ENCODE peak calls at places on chromosome 9, in four cellular contexts. M is WTC11, E is K562, Z is H1. R is an unnamed sample.

GRCh38 chr9:2228132-2228531 is 213.0 kb downstream of the SMARCA2 start:
- DNase-seq in E (peak), M (peak), Z (peak), R (no peak)

GRCh38 chr9:128405780-128406171 is 14.9 kb upstream of the CERCAM start:
- DNase-seq in M (no peak), E (no peak), Z (no peak), R (no peak)

GRCh38 chr9:130544364-130544763 is 35.0 kb upstream of the FUBP3 start:
- DNase-seq in Z (no peak), E (no peak), M (no peak), R (no peak)

GRCh38 chr9:8628771-8629170 is 829.2 kb upstream of the DMAC1 start:
- DNase-seq in Z (no peak), M (no peak), E (no peak), R (no peak)

GRCh38 chr9:93908591-93909241 is 46.4 kb downstream of the BARX1 start:
- DNase-seq in E (no peak), Z (no peak), M (no peak), R (no peak)

GRCh38 chr9:137454145-137454505 is 5.0 kb downstream of the NSMF start:
- DNase-seq in Z (peak), E (peak), M (peak), R (no peak)

GRCh38 chr9:105693435-105694275 is 686 bp upstream of the TMEM38B start:
- DNase-seq in E (no peak), M (no peak), Z (no peak), R (no peak)

GRCh38 chr9:70422371-70423043 is 8.1 kb upstream of the KLF9 start:
- DNase-seq in Z (no peak), M (no peak), E (no peak), R (no peak)

GRCh38 chr9:21395778-21396717 is 10.8 kb upstream of the IFNA2 start:
- DNase-seq in E (no peak), M (peak), Z (peak), R (peak)

GRCh38 chr9:136297016-136297691 is 6.7 kb downstream of the CCDC187 start:
- DNase-seq in E (no peak), M (no peak), Z (no peak), R (peak)
- TF ChIP-seq ATF3 in E (no peak), M (no peak), Z (no peak), R (no peak)

GRCh38 chr9:119372951-119373350 is 3.7 kb upstream of the BRINP1 start:
- DNase-seq in M (no peak), Z (no peak), E (no peak), R (no peak)

GRCh38 chr9:119370816-119371215 is 1.6 kb upstream of the BRINP1 start:
- DNase-seq in Z (peak), E (peak), M (peak), R (peak)

GRCh38 chr9:119375892-119376291 is 6.7 kb upstream of the BRINP1 start:
- DNase-seq in Z (no peak), E (peak), M (peak), R (peak)
- TF ChIP-seq ATF3 in Z (no peak), E (no peak), M (no peak), R (no peak)

DNA sequence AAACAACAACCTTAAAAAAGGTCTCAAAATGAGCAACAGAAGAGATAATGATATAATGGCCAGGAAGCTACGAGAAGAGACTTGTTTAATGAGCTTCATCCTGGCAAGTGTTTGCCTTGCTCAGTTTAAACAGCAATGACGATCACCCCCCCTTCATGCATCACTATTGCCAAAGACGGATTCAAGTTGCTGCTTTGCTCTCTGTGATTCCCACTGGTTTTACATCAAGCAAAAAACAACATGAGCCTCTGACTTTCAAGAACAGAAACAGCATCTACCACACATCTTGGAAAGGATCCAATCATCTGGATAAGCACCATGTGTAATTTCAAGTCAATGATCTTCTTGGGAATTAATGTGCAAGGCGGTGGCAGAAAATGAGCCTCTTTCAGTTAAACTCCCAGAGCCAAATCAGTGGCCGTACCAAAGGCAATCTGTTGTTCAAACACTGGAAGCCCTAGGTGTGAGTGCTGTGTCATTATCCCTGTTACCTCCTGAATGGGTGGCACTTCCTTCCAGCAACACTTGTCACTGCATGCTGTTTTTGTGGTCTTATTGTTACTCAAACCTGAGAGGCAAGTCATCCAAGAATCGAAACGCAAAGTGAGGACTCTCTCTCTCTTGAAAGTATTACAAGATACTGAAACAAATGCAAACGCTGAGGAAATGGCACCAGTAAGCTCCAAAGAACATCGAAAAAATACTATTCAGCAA is 72.9 kb downstream of the MED27 start:
- DNase-seq in E (no peak), Z (no peak), M (no peak), R (no peak)
- TF ChIP-seq ATF3 in E (no peak), Z (no peak), M (no peak), R (no peak)

DNA sequence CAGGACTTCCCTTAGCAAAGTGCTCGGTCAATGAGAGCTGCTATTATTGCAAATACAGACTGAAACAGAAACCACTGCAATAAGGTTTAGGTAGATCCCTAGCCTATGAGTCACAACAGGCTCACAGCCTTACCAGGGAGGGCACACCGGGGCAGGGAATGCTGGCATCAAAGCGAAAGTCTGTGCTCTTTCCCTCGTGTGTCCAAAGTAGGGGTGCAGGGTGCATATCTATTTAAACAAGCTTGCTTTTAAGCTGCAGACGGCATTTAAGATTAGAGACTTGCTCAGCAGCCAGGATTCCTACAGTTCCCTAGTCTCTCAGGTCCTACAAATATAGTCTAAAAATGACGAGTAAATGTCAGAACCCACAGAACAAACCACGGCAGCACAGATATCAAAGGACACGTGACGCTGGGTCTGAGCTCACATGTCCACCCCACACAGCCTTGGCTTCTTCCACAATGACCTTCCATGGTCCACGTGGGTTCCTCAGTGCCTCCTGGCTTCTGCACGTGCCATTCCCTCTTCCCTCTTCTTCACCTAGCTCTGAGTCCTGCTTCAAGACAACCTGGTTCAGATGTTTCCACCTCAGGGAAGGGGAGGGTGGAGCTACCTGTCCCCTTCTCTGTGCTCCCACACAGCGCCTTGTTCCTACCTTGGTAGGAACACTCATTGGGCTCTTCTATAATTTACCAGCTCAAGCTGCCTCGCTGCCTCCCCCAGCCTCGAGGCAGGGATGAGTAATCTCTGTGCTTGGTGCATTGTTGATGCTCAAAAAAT is 193.2 kb downstream of the MAPKAP1 start:
- DNase-seq in E (no peak), M (no peak), Z (no peak), R (peak)
- TF ChIP-seq ATF3 in E (no peak), M (no peak), Z (no peak), R (no peak)

GRCh38 chr9:127004946-127005769 is 90.6 kb downstream of the RALGPS1 start:
- DNase-seq in E (no peak), Z (no peak), M (no peak), R (no peak)
- TF ChIP-seq ATF3 in E (no peak), Z (no peak), M (no peak), R (no peak)

DNA sequence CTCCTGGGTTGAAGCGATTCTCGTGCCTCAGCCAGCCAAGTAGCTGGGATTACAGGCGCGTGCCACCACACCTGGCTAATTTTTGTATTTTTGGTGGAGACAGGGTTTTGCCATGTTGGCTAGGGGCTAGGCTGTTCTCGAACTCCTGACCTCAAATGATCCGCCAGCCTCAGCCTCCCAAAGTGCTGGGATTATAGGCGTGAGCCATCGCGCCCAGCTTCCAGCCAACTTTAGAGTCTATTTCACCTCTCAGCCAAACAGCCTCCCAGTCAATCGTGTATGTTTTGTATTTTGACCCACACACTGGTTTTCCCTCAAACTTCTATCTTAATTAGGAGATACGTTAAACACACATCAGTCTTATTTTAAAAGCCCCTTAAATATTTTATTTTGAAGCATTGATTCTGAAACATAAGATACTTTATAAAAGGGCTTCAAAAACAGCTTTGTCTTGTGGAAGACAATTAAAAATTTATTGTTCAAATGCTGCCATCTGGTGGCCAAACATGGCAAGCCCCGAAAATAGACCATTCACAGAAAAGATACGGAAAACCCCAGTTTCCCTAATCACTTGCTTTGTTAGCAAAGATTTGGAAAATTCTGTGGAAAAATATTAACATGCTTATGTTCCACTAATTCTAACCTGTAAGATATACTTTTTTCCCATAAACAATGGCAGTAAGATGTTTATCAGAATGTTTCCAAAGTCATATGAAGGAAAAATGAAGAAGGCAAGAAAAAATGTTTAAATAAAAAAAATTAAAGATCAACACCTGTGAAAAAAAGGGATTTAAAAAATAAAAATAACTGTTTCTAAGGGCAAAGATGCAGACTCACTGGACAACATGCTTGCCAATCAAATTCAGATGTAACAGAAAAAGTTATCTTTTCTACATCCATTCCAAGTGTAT is 33.1 kb downstream of the APTX start:
- DNase-seq in E (peak), M (peak), Z (peak), R (peak)
- TF ChIP-seq ATF3 in E (no peak), M (no peak), Z (no peak), R (no peak)

GRCh38 chr9:98708933-98709911 is at the start of gene GABBR2:
- DNase-seq in M (peak), E (peak), Z (peak), R (no peak)
- TF ChIP-seq ATF3 in M (no peak), E (no peak), Z (no peak), R (no peak)

GRCh38 chr9:116394070-116394469 is 240.5 kb downstream of the PAPPA start:
- DNase-seq in Z (no peak), E (no peak), M (no peak), R (no peak)

GRCh38 chr9:116391306-116391900 is 237.8 kb downstream of the PAPPA start:
- DNase-seq in E (no peak), Z (no peak), M (no peak), R (no peak)

GRCh38 chr9:116387934-116388714 is 234.5 kb downstream of the PAPPA start:
- DNase-seq in M (no peak), Z (no peak), E (no peak), R (no peak)

GRCh38 chr9:116389546-116390305 is 236.1 kb downstream of the PAPPA start:
- DNase-seq in Z (no peak), E (no peak), M (no peak), R (no peak)

DNA sequence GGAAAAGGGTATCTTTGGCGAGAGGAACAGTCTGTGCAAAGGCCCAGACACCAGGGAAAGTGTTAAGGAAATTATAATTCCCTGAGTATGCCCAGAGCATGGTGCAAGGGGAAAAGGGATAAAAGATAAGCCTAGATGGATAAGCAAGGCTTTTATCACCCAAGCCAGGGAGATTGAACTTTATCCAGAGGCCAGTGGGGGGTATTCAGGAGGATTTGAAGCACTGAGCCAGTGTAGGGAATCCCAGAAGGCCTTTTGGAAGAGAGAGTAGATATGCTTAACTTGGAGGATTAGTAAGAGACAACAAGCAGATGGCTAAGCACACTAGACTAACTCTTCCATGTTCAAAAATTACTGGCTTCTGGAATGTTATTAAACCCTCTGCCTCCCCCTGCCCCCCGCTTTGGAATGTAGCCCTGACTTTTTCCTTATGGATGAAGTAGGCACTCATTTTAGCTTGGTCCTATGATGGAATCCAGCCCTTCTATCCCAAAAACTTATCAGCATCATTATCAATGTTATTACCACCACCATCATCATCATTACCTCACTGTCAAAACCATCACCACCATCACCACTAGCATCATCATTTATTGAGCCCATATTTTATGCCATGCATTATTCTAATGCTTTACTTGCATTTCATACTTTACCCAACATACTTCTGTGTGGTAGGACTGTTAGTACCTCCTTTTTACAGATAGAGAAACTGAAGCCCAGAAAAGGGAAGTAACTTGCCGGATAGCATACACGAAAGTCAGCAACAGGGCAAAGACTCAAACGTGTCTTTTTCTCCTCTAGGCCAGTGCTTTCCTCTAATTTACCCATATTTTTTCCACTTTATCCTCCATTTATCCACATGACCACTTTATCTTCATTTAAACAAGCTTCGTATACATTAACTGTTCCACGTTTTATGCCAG is 237.0 kb downstream of the PAPPA start:
- DNase-seq in E (no peak), M (no peak), Z (no peak), R (no peak)
- TF ChIP-seq ATF3 in E (no peak), M (no peak), Z (no peak), R (no peak)

DNA sequence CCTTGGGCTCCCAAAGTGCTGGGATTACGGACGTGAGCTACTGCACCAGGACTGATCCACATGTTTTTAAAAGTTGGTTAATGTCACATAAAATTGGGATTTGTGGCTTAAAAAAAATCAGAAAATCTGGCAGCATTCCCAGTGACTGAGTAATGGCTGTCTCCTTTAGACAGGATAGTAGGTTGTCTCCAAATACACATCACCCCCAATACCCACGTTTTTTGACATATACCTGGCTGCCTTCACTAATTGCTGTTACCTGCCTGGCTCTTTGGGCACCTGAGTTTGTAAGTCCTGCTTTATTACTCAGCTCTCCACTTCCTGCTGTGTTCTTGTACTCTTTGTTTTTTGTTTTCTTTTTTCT is 84.8 kb downstream of the KDM4C start:
- DNase-seq in Z (no peak), E (no peak), M (no peak), R (no peak)
- TF ChIP-seq ATF3 in Z (no peak), E (no peak), M (no peak), R (no peak)

GRCh38 chr9:134388289-134388808 is 62.1 kb downstream of the RXRA start:
- DNase-seq in M (no peak), E (no peak), Z (no peak), R (peak)
- TF ChIP-seq ATF3 in M (no peak), E (no peak), Z (no peak), R (no peak)

R was measured in HepG2.